ENCODE peak calls at places on chromosomes 13 and 19, in four cellular contexts. One of them, this sample, is unnamed.

GRCh38 chr13:20776751-20777150 is 3.0 kb upstream of the EEF1AKMT1 start:
- DNase-seq in A549: no peak
- DNase-seq in K562: no peak
- DNase-seq in stomach: no peak
- DNase-seq in this sample: no peak

GRCh38 chr13:50805805-50806204 is 37.7 kb downstream of the DLEU7 start:
- DNase-seq in A549: no peak
- DNase-seq in K562: no peak
- DNase-seq in stomach: no peak
- DNase-seq in this sample: no peak

GRCh38 chr19:50325310-50326100 is 3.7 kb downstream of the KCNC3 start:
- DNase-seq in A549: peak; percentile 99
- DNase-seq in K562: peak; percentile 98
- DNase-seq in stomach: peak; percentile 77
- DNase-seq in this sample: peak; percentile 66

GRCh38 chr19:30695171-30695875 is 323.1 kb downstream of the ZNF536 start:
- DNase-seq in A549: no peak
- DNase-seq in K562: peak; percentile 14
- DNase-seq in stomach: no peak
- DNase-seq in this sample: peak; percentile 61

GRCh38 chr19:46297700-46298476 is 1.0 kb downstream of the HIF3A start:
- DNase-seq in A549: no peak
- DNase-seq in K562: peak; percentile 55
- DNase-seq in stomach: peak; percentile 50
- DNase-seq in this sample: peak; percentile 86

GRCh38 chr19:20858861-20859260 is 64.2 kb upstream of the ZNF85 start:
- DNase-seq in A549: no peak
- DNase-seq in K562: no peak
- DNase-seq in stomach: no peak
- DNase-seq in this sample: no peak

GRCh38 chr13:91722267-91722884 is 324.0 kb downstream of the GPC5 start:
- DNase-seq in A549: no peak
- DNase-seq in K562: peak; percentile 57
- DNase-seq in stomach: no peak
- DNase-seq in this sample: no peak

GRCh38 chr19:12800344-12800732 is 1.3 kb downstream of the PRDX2 start:
- DNase-seq in A549: no peak
- DNase-seq in K562: no peak
- DNase-seq in stomach: no peak
- DNase-seq in this sample: no peak

GRCh38 chr13:78247362-78247761 is 328.7 kb upstream of the EDNRB start:
- DNase-seq in A549: no peak
- DNase-seq in K562: no peak
- DNase-seq in stomach: no peak
- DNase-seq in this sample: no peak

GRCh38 chr13:20953245-20953931 is 50.8 kb upstream of the XPO4 start:
- DNase-seq in A549: no peak
- DNase-seq in K562: no peak
- DNase-seq in stomach: no peak
- DNase-seq in this sample: no peak

GRCh38 chr13:110616103-110617101 is 1.1 kb downstream of the NAXD start:
- DNase-seq in A549: peak; percentile 33
- DNase-seq in K562: peak; percentile 53
- DNase-seq in stomach: peak; percentile 55
- DNase-seq in this sample: no peak

GRCh38 chr13:27425918-27426630 is 1.7 kb downstream of the GTF3A start:
- DNase-seq in A549: peak; percentile 51
- DNase-seq in K562: peak; percentile 60
- DNase-seq in stomach: peak; percentile 82
- DNase-seq in this sample: peak; percentile 88

GRCh38 chr13:23722726-23723453 is 152.7 kb downstream of the TNFRSF19 start:
- DNase-seq in A549: no peak
- DNase-seq in K562: no peak
- DNase-seq in stomach: no peak
- DNase-seq in this sample: no peak

GRCh38 chr19:39140195-39140516 is 14.6 kb downstream of the PAK4 start:
- DNase-seq in A549: no peak
- DNase-seq in K562: no peak
- DNase-seq in stomach: no peak
- DNase-seq in this sample: no peak

GRCh38 chr13:63501702-63502101 is 2086.1 kb upstream of the PCDH20 start:
- DNase-seq in A549: no peak
- DNase-seq in K562: no peak
- DNase-seq in stomach: no peak
- DNase-seq in this sample: no peak

GRCh38 chr19:36009220-36009619 is 607 bp upstream of the SYNE4 start:
- DNase-seq in A549: peak; percentile 84
- DNase-seq in K562: no peak
- DNase-seq in stomach: peak; percentile 72
- DNase-seq in this sample: peak; percentile 78

GRCh38 chr19:41705393-41706174 is 2.8 kb upstream of the CEACAM5 start:
- DNase-seq in A549: peak; percentile 58
- DNase-seq in K562: peak; percentile 35
- DNase-seq in stomach: no peak
- DNase-seq in this sample: peak; percentile 75

GRCh38 chr19:11191934-11192333 is 5.4 kb downstream of the KANK2 start:
- DNase-seq in A549: no peak
- DNase-seq in K562: no peak
- DNase-seq in stomach: no peak
- DNase-seq in this sample: no peak
- TF ChIP-seq EP300 in A549: no peak
- TF ChIP-seq EP300 in K562: no peak
- TF ChIP-seq EP300 in stomach: no peak
- TF ChIP-seq EP300 in this sample: no peak

GRCh38 chr19:34094960-34095359 is 77.3 kb upstream of the LSM14A start:
- DNase-seq in A549: no peak
- DNase-seq in K562: no peak
- DNase-seq in stomach: no peak
- DNase-seq in this sample: no peak

GRCh38 chr19:34096020-34096915 is 76.0 kb upstream of the LSM14A start:
- DNase-seq in A549: peak; percentile 78
- DNase-seq in K562: peak; percentile 57
- DNase-seq in stomach: no peak
- DNase-seq in this sample: no peak
- H3K4me1 ChIP-seq in A549: no peaks in the 10 kb centered on the region
- H3K4me1 ChIP-seq in K562: no peaks in the 10 kb centered on the region
- H3K4me1 ChIP-seq in stomach: peaks cover 9% of the 10 kb centered on the region
- H3K4me1 ChIP-seq in this sample: no peaks in the 10 kb centered on the region

GRCh38 chr19:14979136-14979497 is 547 bp downstream of the SLC1A6 start:
- DNase-seq in A549: no peak
- DNase-seq in K562: no peak
- DNase-seq in stomach: no peak
- DNase-seq in this sample: no peak

GRCh38 chr19:14974488-14974887 is 5.2 kb downstream of the SLC1A6 start:
- DNase-seq in A549: no peak
- DNase-seq in K562: no peak
- DNase-seq in stomach: no peak
- DNase-seq in this sample: no peak

GRCh38 chr19:14977128-14977527 is 2.5 kb downstream of the SLC1A6 start:
- DNase-seq in A549: no peak
- DNase-seq in K562: no peak
- DNase-seq in stomach: no peak
- DNase-seq in this sample: no peak

GRCh38 chr19:14978377-14978776 is 1.3 kb downstream of the SLC1A6 start:
- DNase-seq in A549: no peak
- DNase-seq in K562: no peak
- DNase-seq in stomach: no peak
- DNase-seq in this sample: no peak

GRCh38 chr19:14979498-14980255 is at the start of gene SLC1A6:
- DNase-seq in A549: no peak
- DNase-seq in K562: no peak
- DNase-seq in stomach: no peak
- DNase-seq in this sample: no peak
- TF ChIP-seq EP300 in A549: no peak
- TF ChIP-seq EP300 in K562: no peak
- TF ChIP-seq EP300 in stomach: no peak
- TF ChIP-seq EP300 in this sample: no peak

GRCh38 chr13:97263160-97263559 is 41.0 kb downstream of the MBNL2 start:
- DNase-seq in A549: no peak
- DNase-seq in K562: no peak
- DNase-seq in stomach: no peak
- DNase-seq in this sample: no peak

GRCh38 chr13:97261254-97262015 is 39.3 kb downstream of the MBNL2 start:
- DNase-seq in A549: no peak
- DNase-seq in K562: no peak
- DNase-seq in stomach: no peak
- DNase-seq in this sample: no peak

GRCh38 chr13:97259787-97260641 is 37.9 kb downstream of the MBNL2 start:
- DNase-seq in A549: peak; percentile 40
- DNase-seq in K562: peak; percentile 81
- DNase-seq in stomach: no peak
- DNase-seq in this sample: no peak

GRCh38 chr13:97264663-97265062 is 42.5 kb downstream of the MBNL2 start:
- DNase-seq in A549: no peak
- DNase-seq in K562: no peak
- DNase-seq in stomach: no peak
- DNase-seq in this sample: no peak

DNA sequence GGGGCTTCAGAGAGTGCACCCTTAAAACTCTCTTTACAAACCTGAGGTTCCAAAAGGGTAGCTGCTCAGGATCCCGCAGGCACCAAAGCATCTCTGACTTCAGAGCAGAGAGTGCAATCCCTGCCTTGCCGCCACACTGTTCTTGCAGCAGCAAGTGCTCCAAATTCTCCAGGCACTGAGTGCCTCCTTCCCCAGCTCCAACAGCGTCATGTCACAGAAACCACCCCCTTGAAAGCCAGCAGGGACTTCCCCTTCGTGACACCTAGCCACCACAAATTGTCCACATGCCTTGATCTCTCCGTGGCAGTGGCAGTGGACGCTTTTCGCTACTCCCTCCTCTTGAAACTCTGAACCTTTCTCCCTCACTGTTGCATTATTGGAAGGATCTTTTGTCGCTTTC is 39.9 kb downstream of the MBNL2 start:
- DNase-seq in A549: no peak
- DNase-seq in K562: no peak
- DNase-seq in stomach: no peak
- DNase-seq in this sample: no peak
- H3K4me1 ChIP-seq in A549: peaks cover 72% of the 10 kb centered on the region
- H3K4me1 ChIP-seq in K562: peaks cover 50% of the 10 kb centered on the region
- H3K4me1 ChIP-seq in stomach: peaks cover 81% of the 10 kb centered on the region
- H3K4me1 ChIP-seq in this sample: peaks cover 60% of the 10 kb centered on the region

DNA sequence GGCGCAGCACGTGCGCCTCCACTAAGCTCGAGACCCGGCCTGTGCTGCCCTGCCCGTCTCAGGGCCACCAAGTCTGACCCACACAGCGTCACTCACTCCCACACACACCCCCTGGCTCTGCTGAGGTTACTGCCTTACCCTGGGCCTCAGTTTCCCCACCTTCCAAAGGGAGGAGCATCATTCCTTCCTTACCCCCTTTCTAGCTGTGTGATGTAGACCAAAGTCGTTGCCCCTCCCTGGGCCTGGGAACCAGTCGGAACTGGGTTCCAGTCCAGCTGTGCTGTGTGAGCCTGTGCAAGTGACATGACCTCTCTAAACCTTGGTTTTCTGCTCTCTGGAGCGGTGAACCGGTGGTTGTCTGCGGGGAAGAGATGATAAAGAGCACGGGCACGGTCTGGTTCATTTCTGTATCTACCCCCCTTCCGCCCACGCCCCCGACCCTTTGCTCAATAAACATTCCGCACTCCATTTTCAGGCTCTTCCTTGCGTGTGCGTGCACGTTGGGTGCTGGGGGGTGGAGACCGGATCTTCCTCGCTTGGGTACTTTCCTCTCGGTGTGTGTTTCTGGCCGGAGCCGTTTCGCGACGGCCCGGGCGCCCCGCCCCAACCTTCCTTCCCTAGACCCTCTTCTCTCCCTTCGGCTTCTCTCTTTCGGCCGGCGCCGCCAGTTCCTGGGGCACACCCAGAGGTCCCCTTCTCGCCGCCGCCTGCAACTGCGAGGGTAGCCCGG is at the start of gene ZNF581:
- DNase-seq in A549: peak; percentile 97
- DNase-seq in K562: peak; percentile 87
- DNase-seq in stomach: peak; percentile 83
- DNase-seq in this sample: peak; percentile 91
- TF ChIP-seq EP300 in A549: no peak
- TF ChIP-seq EP300 in K562: peak; percentile 33
- TF ChIP-seq EP300 in stomach: no peak
- TF ChIP-seq EP300 in this sample: no peak

GRCh38 chr19:17948967-17949930 is 16.4 kb downstream of the CCDC124 start:
- DNase-seq in A549: no peak
- DNase-seq in K562: no peak
- DNase-seq in stomach: no peak
- DNase-seq in this sample: no peak

GRCh38 chr19:17946965-17947784 is 14.4 kb downstream of the CCDC124 start:
- DNase-seq in A549: no peak
- DNase-seq in K562: no peak
- DNase-seq in stomach: no peak
- DNase-seq in this sample: no peak

GRCh38 chr19:17949956-17950309 is 17.0 kb upstream of the KCNN1 start:
- DNase-seq in A549: no peak
- DNase-seq in K562: no peak
- DNase-seq in stomach: no peak
- DNase-seq in this sample: no peak

GRCh38 chr19:17948474-17948966 is 15.7 kb downstream of the CCDC124 start:
- DNase-seq in A549: no peak
- DNase-seq in K562: no peak
- DNase-seq in stomach: no peak
- DNase-seq in this sample: no peak

GRCh38 chr19:17947815-17948473 is 15.1 kb downstream of the CCDC124 start:
- DNase-seq in A549: peak; percentile 85
- DNase-seq in K562: peak; percentile 99
- DNase-seq in stomach: peak; percentile 90
- DNase-seq in this sample: peak; percentile 91
- H3K4me1 ChIP-seq in A549: peaks cover 42% of the 10 kb centered on the region
- H3K4me1 ChIP-seq in K562: peaks cover 58% of the 10 kb centered on the region
- H3K4me1 ChIP-seq in stomach: peaks cover 69% of the 10 kb centered on the region
- H3K4me1 ChIP-seq in this sample: peaks cover 71% of the 10 kb centered on the region

GRCh38 chr13:44334751-44335150 is 38.9 kb upstream of the SERP2 start:
- DNase-seq in A549: no peak
- DNase-seq in K562: peak; percentile 15
- DNase-seq in stomach: no peak
- DNase-seq in this sample: no peak

GRCh38 chr13:44329909-44330545 is 43.6 kb upstream of the SERP2 start:
- DNase-seq in A549: no peak
- DNase-seq in K562: no peak
- DNase-seq in stomach: no peak
- DNase-seq in this sample: no peak

GRCh38 chr13:44333950-44334675 is 39.5 kb upstream of the SERP2 start:
- DNase-seq in A549: no peak
- DNase-seq in K562: no peak
- DNase-seq in stomach: no peak
- DNase-seq in this sample: no peak

GRCh38 chr13:44331446-44331845 is 42.2 kb upstream of the SERP2 start:
- DNase-seq in A549: no peak
- DNase-seq in K562: no peak
- DNase-seq in stomach: no peak
- DNase-seq in this sample: no peak

GRCh38 chr13:44331912-44332840 is 41.4 kb upstream of the SERP2 start:
- DNase-seq in A549: no peak
- DNase-seq in K562: peak; percentile 12
- DNase-seq in stomach: no peak
- DNase-seq in this sample: no peak
- TF ChIP-seq EP300 in A549: no peak
- TF ChIP-seq EP300 in K562: no peak
- TF ChIP-seq EP300 in stomach: no peak
- TF ChIP-seq EP300 in this sample: no peak

GRCh38 chr19:797528-798414 is 519 bp downstream of the PTBP1 start:
- DNase-seq in A549: peak; percentile 67
- DNase-seq in K562: peak; percentile 97
- DNase-seq in stomach: peak; percentile 93
- DNase-seq in this sample: peak; percentile 91
- H3K4me1 ChIP-seq in A549: peaks cover 42% of the 10 kb centered on the region
- H3K4me1 ChIP-seq in K562: peaks cover 26% of the 10 kb centered on the region
- H3K4me1 ChIP-seq in stomach: peaks cover 60% of the 10 kb centered on the region
- H3K4me1 ChIP-seq in this sample: peaks cover 59% of the 10 kb centered on the region

GRCh38 chr13:102394158-102395053 is 7.4 kb downstream of the FGF14 start:
- DNase-seq in A549: peak; percentile 65
- DNase-seq in K562: peak; percentile 72
- DNase-seq in stomach: peak; percentile 90
- DNase-seq in this sample: peak; percentile 95
- TF ChIP-seq EP300 in A549: no peak
- TF ChIP-seq EP300 in K562: no peak
- TF ChIP-seq EP300 in stomach: no peak
- TF ChIP-seq EP300 in this sample: no peak